ENCODE peak calls at places on chromosome 14, in eight cellular contexts. C is MM.1S, Y is right lobe of liver, T is cardiac muscle cell, X is sigmoid colon, H is aorta, Z is neural progenitor cell, U is tibial artery. L is an unnamed sample. For H3K9me3, the result is how much of the 10 kb centered on the place peaks cover.

GRCh38 chr14:104512771-104513640 is 66.6 kb upstream of the C14orf180 start:
- DNase-seq in Z (no peak), Y (no peak), U (no peak), C (no peak), T (no peak), X (no peak), H (no peak), L (no peak)

GRCh38 chr14:96383445-96383844 is 8.5 kb upstream of the AK7 start:
- DNase-seq in C (no peak), H (no peak), Z (no peak), T (no peak), Y (no peak), U (no peak), X (no peak), L (no peak)

GRCh38 chr14:90177537-90178189 is 78.7 kb upstream of the PSMC1 start:
- DNase-seq in C (no peak), T (no peak), Z (no peak), X (no peak), Y (no peak), U (no peak), H (no peak), L (no peak)

GRCh38 chr14:32940066-32940651 is 1.5 kb downstream of the NPAS3 start:
- DNase-seq in X (no peak), T (no peak), C (no peak), H (no peak), Y (no peak), U (no peak), Z (peak), L (no peak)

GRCh38 chr14:43175896-43176295 is 1331.2 kb downstream of the FSCB start:
- DNase-seq in Z (no peak), H (no peak), U (no peak), Y (no peak), T (no peak), C (no peak), X (no peak), L (no peak)

GRCh38 chr14:92688434-92689375 is 59.7 kb downstream of the LGMN start:
- DNase-seq in Y (no peak), U (no peak), H (no peak), C (no peak), Z (no peak), X (peak), T (no peak), L (peak)

GRCh38 chr14:90969493-90970166 is 90.8 kb downstream of the RPS6KA5 start:
- DNase-seq in Z (no peak), U (no peak), H (no peak), C (no peak), X (no peak), T (no peak), Y (no peak), L (no peak)

GRCh38 chr14:88452231-88452630 is 66.8 kb downstream of the SPATA7 start:
- DNase-seq in H (no peak), X (no peak), C (no peak), U (no peak), T (no peak), Y (no peak), Z (no peak), L (no peak)

GRCh38 chr14:49550284-49551184 is 35.6 kb downstream of the RPS29 start:
- DNase-seq in C (no peak), Y (no peak), H (no peak), T (peak), U (no peak), X (no peak), Z (peak), L (no peak)

GRCh38 chr14:61350871-61351270 is 29.5 kb downstream of the PRKCH start:
- DNase-seq in H (no peak), Y (no peak), Z (no peak), X (no peak), C (no peak), U (no peak), T (no peak), L (no peak)

GRCh38 chr14:55609681-55610080 is 29.7 kb downstream of the KTN1 start:
- DNase-seq in Z (peak), T (no peak), H (no peak), X (no peak), U (no peak), Y (no peak), C (no peak), L (no peak)

GRCh38 chr14:22883191-22883976 is at the start of gene REM2:
- DNase-seq in Y (no peak), H (no peak), U (no peak), C (no peak), Z (peak), X (no peak), T (peak), L (peak)

GRCh38 chr14:104130974-104131651 is 7.3 kb upstream of the KIF26A start:
- DNase-seq in H (peak), C (peak), Z (peak), Y (peak), X (peak), U (no peak), T (peak), L (peak)

GRCh38 chr14:93330609-93331000 is 2.2 kb downstream of the BTBD7 start:
- DNase-seq in C (no peak), H (no peak), U (no peak), Z (no peak), Y (no peak), X (no peak), T (no peak), L (no peak)

DNA sequence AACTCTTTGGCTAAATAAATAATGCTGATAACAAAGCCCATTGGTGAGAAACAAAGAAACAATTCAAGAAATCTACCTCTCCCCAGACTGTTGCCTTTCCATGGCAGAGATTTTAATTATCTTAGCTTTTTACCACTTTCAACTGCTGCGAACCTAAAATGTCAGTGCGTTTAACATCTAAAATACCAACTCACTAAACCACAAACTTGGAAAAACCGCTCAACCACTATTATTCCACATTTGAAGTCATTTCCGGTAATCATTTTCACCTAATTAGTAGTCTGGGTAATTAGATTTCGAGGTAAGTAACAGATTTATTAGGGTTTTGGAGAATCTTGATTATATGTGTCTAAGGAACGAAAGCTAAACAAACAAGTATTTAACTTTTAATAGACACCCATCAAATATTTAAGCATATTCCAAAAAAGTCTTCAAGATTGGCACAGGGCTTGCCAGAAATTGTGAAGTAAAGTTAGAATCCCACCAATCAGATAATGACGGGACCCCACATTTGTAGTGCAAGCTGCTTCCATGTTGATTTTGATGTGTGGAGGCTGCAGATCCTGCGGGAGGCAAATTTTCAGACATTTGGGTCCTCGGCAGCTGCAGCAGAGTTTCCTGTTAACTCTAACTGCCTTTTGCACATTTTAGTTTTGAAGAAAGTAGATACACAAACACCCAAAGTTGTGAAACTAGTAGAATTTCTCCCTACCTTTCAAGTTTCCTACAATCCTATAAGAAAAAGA is 4.1 kb downstream of the OTX2 start:
- DNase-seq in H (no peak), Z (peak), U (no peak), C (no peak), X (no peak), T (no peak), Y (no peak), L (no peak)
- H3K9me3 ChIP-seq in H (under half), Z (under half), U (under half), C (under half), X (under half), T (under half), Y (under half), L (under half)

GRCh38 chr14:94396628-94397210 is 8.3 kb upstream of the SERPINA1 start:
- DNase-seq in Z (no peak), H (no peak), C (no peak), T (no peak), U (no peak), X (no peak), Y (no peak), L (no peak)

GRCh38 chr14:94398536-94398935 is 10.1 kb upstream of the SERPINA1 start:
- DNase-seq in U (no peak), T (no peak), Y (no peak), X (no peak), C (no peak), Z (no peak), H (no peak), L (no peak)

GRCh38 chr14:94397899-94398479 is 9.6 kb upstream of the SERPINA1 start:
- DNase-seq in X (no peak), U (no peak), Z (no peak), C (no peak), T (no peak), H (no peak), Y (no peak), L (no peak)

GRCh38 chr14:94395900-94396574 is 7.6 kb upstream of the SERPINA1 start:
- DNase-seq in U (no peak), T (no peak), Z (no peak), Y (peak), C (no peak), H (no peak), X (no peak), L (no peak)

DNA sequence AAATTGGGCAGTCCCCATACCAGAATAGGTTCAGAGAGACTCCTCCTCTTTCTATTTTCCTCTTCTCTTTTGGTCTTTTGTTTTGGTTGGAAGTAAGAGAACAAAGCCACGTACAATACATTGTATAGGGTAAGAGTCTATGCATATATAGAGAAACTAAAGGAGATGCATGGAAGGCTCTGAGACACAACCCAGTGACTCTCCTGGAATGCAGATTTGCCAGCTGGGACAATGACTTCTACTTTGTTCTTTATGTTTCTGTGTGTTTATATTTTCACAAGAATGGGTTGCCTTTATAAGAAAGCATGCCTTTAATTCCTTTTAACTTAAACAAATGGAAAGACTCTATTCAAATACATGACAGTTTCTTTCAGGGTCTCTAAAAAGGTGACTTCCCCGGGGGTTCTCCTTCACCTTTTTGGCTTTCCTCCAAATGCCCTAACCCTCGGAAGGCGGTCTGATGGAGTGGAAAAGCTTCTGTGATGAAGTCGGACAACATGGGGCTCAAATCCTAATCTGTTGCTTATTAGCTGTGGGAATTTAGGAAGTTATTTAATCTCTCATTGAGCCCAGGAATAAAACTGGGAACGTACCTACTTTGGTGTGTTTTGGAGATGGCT is 9.0 kb upstream of the SERPINA1 start:
- DNase-seq in U (no peak), X (no peak), T (no peak), H (no peak), Z (no peak), Y (no peak), C (no peak), L (no peak)
- H3K27ac ChIP-seq in U (no peak), X (no peak), T (no peak), H (no peak), Z (no peak), Y (no peak), C (no peak), L (no peak)

DNA sequence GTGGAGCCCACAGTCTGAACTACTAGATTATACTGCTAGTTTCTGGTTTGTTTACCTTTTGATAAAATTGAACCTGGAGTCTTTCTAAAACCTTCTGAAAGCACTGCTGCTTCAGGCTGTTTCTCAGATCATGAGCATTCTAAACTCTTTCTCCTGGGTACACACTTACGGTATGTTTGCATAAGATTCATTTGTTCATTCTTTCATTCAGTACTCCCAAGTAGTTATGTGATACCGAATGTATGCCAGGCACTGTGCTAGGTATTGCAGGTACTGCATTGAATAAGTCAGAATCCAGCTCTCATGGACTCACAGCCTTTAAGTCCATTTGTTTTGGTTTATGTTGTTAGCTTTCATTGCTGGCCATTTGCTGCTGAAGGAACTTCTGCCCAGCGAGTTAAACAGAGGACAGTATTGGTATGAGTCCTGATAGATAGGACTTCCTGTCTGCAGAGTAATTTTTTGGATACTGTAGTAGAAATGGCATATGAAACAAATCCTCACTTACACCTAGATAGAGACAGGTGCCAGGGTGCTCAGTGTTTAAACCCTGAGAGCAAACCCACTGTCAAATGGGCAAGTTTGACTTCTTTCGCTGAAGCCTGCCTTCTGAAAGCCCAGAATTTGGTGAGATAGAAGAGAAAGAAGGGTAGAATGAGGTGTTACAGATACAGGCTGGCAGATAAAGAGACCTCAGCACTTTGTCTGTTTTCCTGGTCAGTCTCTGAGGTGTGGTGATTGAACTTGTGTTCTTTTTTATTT is 2.1 kb downstream of the SUSD6 start:
- DNase-seq in H (no peak), Y (no peak), X (no peak), T (no peak), C (no peak), Z (no peak), U (no peak), L (no peak)
- H3K4me3 ChIP-seq in H (no peak), Y (peak), X (no peak), T (peak), C (peak), Z (peak), U (peak), L (peak)

DNA sequence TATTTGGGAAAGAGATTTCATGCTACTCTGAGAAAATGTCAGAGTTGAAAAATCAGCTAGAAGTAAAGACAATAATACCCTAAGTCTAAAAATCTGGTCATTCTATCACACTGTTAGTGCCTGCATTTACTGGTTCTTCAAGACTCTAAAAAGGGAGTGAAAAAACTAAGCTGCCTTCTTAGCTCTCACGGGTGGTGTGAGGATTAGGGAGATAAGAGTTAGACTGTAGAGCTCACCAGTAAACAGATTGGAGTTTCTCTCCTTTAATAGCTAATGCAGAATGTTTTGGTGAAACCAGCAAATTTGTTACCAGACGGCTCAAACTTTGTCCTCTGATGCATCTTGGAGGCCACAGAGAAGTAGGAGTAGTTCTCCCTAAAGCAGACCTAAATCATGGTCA is 135.0 kb upstream of the OTX2 start:
- DNase-seq in T (no peak), U (no peak), C (no peak), X (no peak), Y (no peak), Z (peak), H (no peak), L (no peak)
- H3K9me3 ChIP-seq in T (under half), U (under half), C (under half), X (under half), Y (under half), Z (under half), H (under half), L (under half)

GRCh38 chr14:54040851-54041250 is 84.2 kb upstream of the BMP4 start:
- DNase-seq in T (no peak), Y (no peak), C (no peak), U (no peak), X (no peak), H (no peak), Z (no peak), L (no peak)
- H3K27ac ChIP-seq in T (no peak), Y (no peak), C (no peak), U (no peak), X (no peak), H (no peak), Z (no peak), L (no peak)